ENCODE peak calls at places on chromosomes 7 and 10, in seven cellular contexts. N, Q, J, U, A, O and E are unnamed samples.

GRCh38 chr10:51366044-51366443 is 291.8 kb downstream of the PRKG1 start:
- DNase-seq in N (no peak), Q (no peak), J (no peak), U (no peak), A (no peak), O (no peak), E (no peak)

GRCh38 chr10:4344544-4344994 is 481.4 kb upstream of the AKR1E2 start:
- DNase-seq in N (peak), Q (peak), J (peak), U (peak), A (peak), O (peak), E (peak)

GRCh38 chr7:33986951-33987948 is 81.9 kb downstream of the BMPER start:
- DNase-seq in N (peak), Q (peak), J (peak), U (peak), A (no peak), O (peak), E (peak)

GRCh38 chr10:5089869-5090268 is 4.3 kb upstream of the AKR1C3 start:
- DNase-seq in N (peak), Q (peak), J (no peak), U (peak), A (no peak), O (no peak), E (no peak)

GRCh38 chr7:158992759-158993158 is 136.4 kb downstream of the DYNC2I1 start:
- DNase-seq in N (no peak), Q (no peak), J (no peak), U (no peak), A (no peak), O (no peak), E (no peak)

GRCh38 chr7:138436388-138436787 is 23.7 kb upstream of the TRIM24 start:
- DNase-seq in N (no peak), Q (no peak), J (no peak), U (no peak), A (no peak), O (no peak), E (no peak)

GRCh38 chr10:25890995-25891394 is 43.0 kb upstream of the MYO3A start:
- DNase-seq in N (no peak), Q (no peak), J (no peak), U (no peak), A (no peak), O (no peak), E (no peak)

GRCh38 chr10:6173203-6173602 is 29.5 kb upstream of the PFKFB3 start:
- DNase-seq in N (no peak), Q (no peak), J (no peak), U (no peak), A (no peak), O (no peak), E (no peak)

GRCh38 chr10:100747826-100748231 is 2.4 kb downstream of the PAX2 start:
- DNase-seq in N (no peak), Q (no peak), J (no peak), U (no peak), A (no peak), O (no peak), E (no peak)

GRCh38 chr7:47008461-47008860 is 573.5 kb downstream of the TNS3 start:
- DNase-seq in N (peak), Q (no peak), J (no peak), U (peak), A (no peak), O (no peak), E (no peak)

GRCh38 chr7:110839866-110840265 is 251.1 kb upstream of the LRRN3 start:
- DNase-seq in N (peak), Q (peak), J (peak), U (peak), A (no peak), O (no peak), E (no peak)

DNA sequence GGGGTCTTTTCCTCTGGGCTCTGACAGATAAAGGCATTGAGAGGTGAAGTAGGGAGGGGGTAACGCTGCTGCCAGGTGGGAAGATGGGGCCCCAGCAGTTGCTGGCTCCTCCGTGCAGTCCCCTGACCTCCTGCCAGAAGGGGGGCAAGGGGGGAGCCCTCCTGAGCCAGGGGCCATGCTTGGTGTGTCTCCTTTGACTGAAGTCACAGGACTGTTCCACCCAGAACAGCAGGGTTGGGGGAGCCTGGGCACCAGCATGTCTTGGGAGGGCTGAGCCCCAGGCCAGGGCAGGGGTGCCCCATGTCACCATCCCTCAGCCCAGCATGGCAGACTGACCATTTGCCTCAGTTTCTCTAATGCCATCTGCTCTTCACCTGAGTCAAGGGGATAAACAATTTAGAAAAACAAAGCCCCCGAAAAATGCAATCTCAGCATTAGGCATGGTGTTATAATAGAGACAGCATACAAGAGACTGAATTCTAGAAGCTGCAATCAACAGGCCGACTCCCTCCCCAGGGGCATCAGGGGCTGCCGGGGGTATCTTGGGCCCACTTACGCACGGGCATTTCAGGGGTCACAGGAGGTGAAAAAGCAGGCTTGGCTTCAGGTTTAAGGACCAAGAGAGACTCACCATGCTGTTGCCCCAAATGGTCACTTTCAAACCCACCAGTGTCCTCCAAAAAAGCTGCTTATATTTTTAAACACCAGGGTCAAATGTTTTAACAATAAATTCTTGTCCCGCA is 108.6 kb upstream of the GPR26 start:
- DNase-seq in N (no peak), Q (no peak), J (no peak), U (no peak), A (no peak), O (no peak), E (no peak)
- H3K4me3 ChIP-seq in N (no peak), Q (no peak), J (no peak), U (no peak), A (no peak), O (no peak), E (no peak)

DNA sequence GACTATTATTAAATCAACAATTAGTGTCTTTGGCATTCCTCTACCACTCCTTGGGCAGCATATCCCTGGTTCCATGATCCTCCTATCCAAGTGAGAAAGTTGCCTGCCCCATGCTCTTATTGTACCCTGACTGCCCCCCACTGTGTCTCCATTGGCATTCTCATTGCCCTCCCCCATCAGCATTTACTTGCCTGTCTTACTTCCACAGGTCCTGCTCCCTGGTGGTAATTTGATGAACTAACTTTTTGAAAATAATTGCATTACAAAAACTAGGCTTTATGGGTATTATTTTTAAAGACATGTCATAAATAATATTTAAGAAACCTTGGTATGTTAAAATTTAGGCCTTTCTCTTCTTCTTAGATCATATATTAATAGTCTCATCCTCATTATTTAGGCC is 346.4 kb downstream of the PCLO start:
- DNase-seq in N (no peak), Q (peak), J (no peak), U (no peak), A (no peak), O (no peak), E (no peak)
- TF ChIP-seq CTCF in N (peak), Q (no peak), J (no peak), U (no peak), A (no peak), O (no peak), E (no peak)

GRCh38 chr7:27185708-27186449 is 847 bp upstream of the HOXA11 start:
- DNase-seq in N (no peak), Q (no peak), J (no peak), U (no peak), A (no peak), O (no peak), E (no peak)

GRCh38 chr7:27186450-27187157 is 1.6 kb upstream of the HOXA11 start:
- DNase-seq in N (no peak), Q (no peak), J (no peak), U (no peak), A (no peak), O (peak), E (no peak)

GRCh38 chr7:27188666-27189559 is 3.9 kb upstream of the HOXA11 start:
- DNase-seq in N (no peak), Q (no peak), J (no peak), U (no peak), A (no peak), O (no peak), E (no peak)

GRCh38 chr7:27187702-27188665 is 3.0 kb upstream of the HOXA11 start:
- DNase-seq in N (no peak), Q (no peak), J (no peak), U (no peak), A (no peak), O (no peak), E (no peak)

DNA sequence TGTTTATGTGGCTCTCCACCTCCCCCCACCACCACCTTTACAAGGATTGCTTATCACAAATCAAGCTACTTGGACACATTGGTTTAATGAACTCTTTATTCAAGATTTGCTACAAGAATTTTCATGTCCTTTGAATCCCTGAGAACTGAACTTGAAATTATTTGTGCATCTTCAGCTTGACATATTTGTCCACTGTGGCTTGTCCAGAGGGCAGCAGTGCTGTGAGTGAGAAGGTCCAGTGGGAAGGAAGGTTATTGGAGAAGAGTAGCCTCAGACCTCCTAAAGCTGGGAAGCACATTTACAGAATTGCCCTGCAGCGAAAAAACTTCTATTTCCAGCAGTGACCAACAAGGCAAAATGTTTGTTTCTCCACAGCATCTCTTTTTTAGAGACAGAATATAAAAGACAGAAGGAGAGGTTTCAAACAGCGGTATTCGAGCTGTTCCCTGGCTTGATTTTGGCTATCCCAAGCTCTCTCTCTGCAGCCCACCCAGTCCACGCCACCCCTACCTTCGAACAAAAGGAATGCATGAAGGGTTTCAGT is 2.2 kb upstream of the HOXA11 start:
- DNase-seq in N (no peak), Q (no peak), J (no peak), U (no peak), A (no peak), O (peak), E (no peak)
- H3K4me3 ChIP-seq in N (no peak), Q (no peak), J (no peak), U (no peak), A (no peak), O (peak), E (no peak)

GRCh38 chr10:23325132-23325531 is 19.5 kb downstream of the C10orf67 start:
- DNase-seq in N (no peak), Q (no peak), J (no peak), U (no peak), A (no peak), O (no peak), E (no peak)
- TF ChIP-seq CTCF in N (no peak), Q (no peak), J (no peak), U (no peak), A (no peak), O (peak), E (no peak)